ENCODE peak calls at places on chromosomes 1 and 21, in four cellular contexts. One of them, this sample, is unnamed.
A peak's percentile ranks its signal among the peaks of the same experiment; 100 is the strongest.

GRCh38 chr1:41387667-41388091 is 26.4 kb downstream of the FOXO6 start:
- DNase-seq in cardiac muscle cell: peak; percentile 93
- DNase-seq in BJ: peak; percentile 18
- DNase-seq in H9: peak; percentile 90
- DNase-seq in this sample: peak; percentile 19

GRCh38 chr21:33300701-33301631 is 23.8 kb upstream of the IFNAR1 start:
- DNase-seq in cardiac muscle cell: no peak
- DNase-seq in BJ: no peak
- DNase-seq in H9: no peak
- DNase-seq in this sample: no peak

GRCh38 chr1:223650465-223650864 is 15.0 kb downstream of the CAPN8 start:
- DNase-seq in cardiac muscle cell: no peak
- DNase-seq in BJ: no peak
- DNase-seq in H9: no peak
- DNase-seq in this sample: no peak

GRCh38 chr1:107964397-107965111 is 426 bp downstream of the VAV3 start:
- DNase-seq in cardiac muscle cell: no peak
- DNase-seq in BJ: no peak
- DNase-seq in H9: peak; percentile 71
- DNase-seq in this sample: no peak

GRCh38 chr21:17348357-17348756 is 164.5 kb upstream of the CXADR start:
- DNase-seq in cardiac muscle cell: no peak
- DNase-seq in BJ: no peak
- DNase-seq in H9: no peak
- DNase-seq in this sample: no peak

GRCh38 chr21:36859744-36860501 is 106.5 kb downstream of the HLCS start:
- DNase-seq in cardiac muscle cell: peak; percentile 29
- DNase-seq in BJ: no peak
- DNase-seq in H9: peak; percentile 85
- DNase-seq in this sample: no peak

GRCh38 chr1:97791251-97791650 is 129.6 kb downstream of the DPYD start:
- DNase-seq in cardiac muscle cell: no peak
- DNase-seq in BJ: no peak
- DNase-seq in H9: no peak
- DNase-seq in this sample: no peak

GRCh38 chr1:229665912-229666558 is 40.0 kb downstream of the URB2 start:
- DNase-seq in cardiac muscle cell: no peak
- DNase-seq in BJ: no peak
- DNase-seq in H9: no peak
- DNase-seq in this sample: no peak

GRCh38 chr1:47013239-47013638 is 10.2 kb upstream of the CYP4X1 start:
- DNase-seq in cardiac muscle cell: no peak
- DNase-seq in BJ: no peak
- DNase-seq in H9: no peak
- DNase-seq in this sample: no peak

GRCh38 chr1:52268372-52268771 is 97.6 kb downstream of the CC2D1B start:
- DNase-seq in cardiac muscle cell: no peak
- DNase-seq in BJ: no peak
- DNase-seq in H9: peak; percentile 67
- DNase-seq in this sample: no peak

GRCh38 chr1:181712636-181713238 is 229.4 kb downstream of the CACNA1E start:
- DNase-seq in cardiac muscle cell: no peak
- DNase-seq in BJ: no peak
- DNase-seq in H9: no peak
- DNase-seq in this sample: no peak

GRCh38 chr1:43711049-43711448 is 3.7 kb downstream of the ST3GAL3 start:
- DNase-seq in cardiac muscle cell: no peak
- DNase-seq in BJ: no peak
- DNase-seq in H9: no peak
- DNase-seq in this sample: no peak

GRCh38 chr1:212608956-212609700 is 567 bp downstream of the ATF3 start:
- DNase-seq in cardiac muscle cell: peak; percentile 81
- DNase-seq in BJ: no peak
- DNase-seq in H9: peak; percentile 66
- DNase-seq in this sample: no peak

GRCh38 chr1:23578311-23578996 is 19.2 kb upstream of the ID3 start:
- DNase-seq in cardiac muscle cell: no peak
- DNase-seq in BJ: no peak
- DNase-seq in H9: no peak
- DNase-seq in this sample: no peak

GRCh38 chr21:26057488-26058170 is 112.9 kb downstream of the APP start:
- DNase-seq in cardiac muscle cell: no peak
- DNase-seq in BJ: no peak
- DNase-seq in H9: no peak
- DNase-seq in this sample: no peak

GRCh38 chr1:26538480-26539412 is 9.2 kb downstream of the RPS6KA1 start:
- DNase-seq in cardiac muscle cell: peak; percentile 42
- DNase-seq in BJ: no peak
- DNase-seq in H9: peak; percentile 67
- DNase-seq in this sample: no peak

GRCh38 chr1:59554011-59554673 is 257.2 kb downstream of the FGGY start:
- DNase-seq in cardiac muscle cell: no peak
- DNase-seq in BJ: no peak
- DNase-seq in H9: no peak
- DNase-seq in this sample: no peak

GRCh38 chr1:202367200-202367742 is 18.8 kb downstream of the PPP1R12B start:
- DNase-seq in cardiac muscle cell: no peak
- DNase-seq in BJ: peak; percentile 84
- DNase-seq in H9: no peak
- DNase-seq in this sample: no peak

GRCh38 chr1:22239378-22239777 is 96.5 kb upstream of the WNT4 start:
- DNase-seq in cardiac muscle cell: no peak
- DNase-seq in BJ: no peak
- DNase-seq in H9: no peak
- DNase-seq in this sample: no peak

GRCh38 chr1:28642847-28643635 is at the start of gene TAF12:
- DNase-seq in cardiac muscle cell: peak; percentile 95
- DNase-seq in BJ: peak; percentile 85
- DNase-seq in H9: peak; percentile 96
- DNase-seq in this sample: peak; percentile 83

GRCh38 chr1:19710825-19711611 is 46.3 kb downstream of the HTR6 start:
- DNase-seq in cardiac muscle cell: no peak
- DNase-seq in BJ: no peak
- DNase-seq in H9: no peak
- DNase-seq in this sample: no peak

GRCh38 chr21:27813750-27814149 is 846.9 kb upstream of the ADAMTS5 start:
- DNase-seq in cardiac muscle cell: no peak
- DNase-seq in BJ: no peak
- DNase-seq in H9: no peak
- DNase-seq in this sample: no peak

GRCh38 chr1:112544011-112544688 is 35.4 kb downstream of the WNT2B start:
- DNase-seq in cardiac muscle cell: no peak
- DNase-seq in BJ: peak; percentile 89
- DNase-seq in H9: no peak
- DNase-seq in this sample: peak; percentile 81

GRCh38 chr21:38355992-38356781 is 99.4 kb downstream of the KCNJ15 start:
- DNase-seq in cardiac muscle cell: peak; percentile 83
- DNase-seq in BJ: no peak
- DNase-seq in H9: peak; percentile 83
- DNase-seq in this sample: peak; percentile 49

GRCh38 chr1:183251101-183251958 is 65.3 kb downstream of the LAMC2 start:
- DNase-seq in cardiac muscle cell: no peak
- DNase-seq in BJ: no peak
- DNase-seq in H9: peak; percentile 17
- DNase-seq in this sample: no peak

GRCh38 chr1:27623327-27624212 is 11.4 kb downstream of the FGR start:
- DNase-seq in cardiac muscle cell: no peak
- DNase-seq in BJ: no peak
- DNase-seq in H9: no peak
- DNase-seq in this sample: no peak

GRCh38 chr1:158819461-158820443 is 11.4 kb upstream of the MNDA start:
- DNase-seq in cardiac muscle cell: no peak
- DNase-seq in BJ: no peak
- DNase-seq in H9: no peak
- DNase-seq in this sample: no peak

GRCh38 chr1:16145988-16146887 is 9.6 kb downstream of the EPHA2 start:
- DNase-seq in cardiac muscle cell: peak; percentile 90
- DNase-seq in BJ: no peak
- DNase-seq in H9: peak; percentile 93
- DNase-seq in this sample: peak; percentile 82

GRCh38 chr1:6259491-6260362 is 1.2 kb downstream of the GPR153 start:
- DNase-seq in cardiac muscle cell: peak; percentile 78
- DNase-seq in BJ: no peak
- DNase-seq in H9: peak; percentile 87
- DNase-seq in this sample: no peak

GRCh38 chr1:7611421-7612010 is 159.6 kb upstream of the VAMP3 start:
- DNase-seq in cardiac muscle cell: no peak
- DNase-seq in BJ: no peak
- DNase-seq in H9: no peak
- DNase-seq in this sample: no peak

DNA sequence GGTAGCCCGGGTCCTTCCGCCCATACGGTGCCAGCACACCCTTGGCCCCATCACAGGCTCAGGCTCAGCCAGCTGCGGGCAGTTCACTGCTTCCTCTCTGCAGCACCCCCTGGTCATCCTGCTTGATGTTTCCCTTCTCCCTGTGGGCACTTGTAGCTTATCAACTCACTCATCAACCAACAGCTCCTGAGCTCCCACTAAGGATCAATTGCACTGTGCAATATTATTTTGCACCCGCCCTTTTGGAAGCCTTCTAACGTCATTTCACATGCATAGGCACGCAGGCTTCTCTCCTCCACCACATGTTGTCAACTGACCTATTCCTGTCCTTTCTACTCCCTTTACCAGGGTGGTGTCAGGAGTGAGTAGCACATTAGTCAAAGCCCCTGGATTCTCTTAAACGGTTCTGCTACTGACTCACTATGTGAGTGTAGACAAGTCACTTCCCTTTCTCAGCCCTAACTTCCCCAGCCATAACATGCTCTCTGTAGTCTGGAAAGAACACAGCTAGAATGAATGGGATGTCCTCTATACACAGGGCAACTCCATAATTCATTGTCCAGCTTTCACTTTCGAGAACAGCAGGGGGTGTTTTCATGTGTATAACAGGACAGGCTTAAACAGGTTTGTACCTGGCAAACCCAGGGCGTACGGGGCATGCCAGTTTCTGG is 47.1 kb upstream of the IRF2BP2 start:
- DNase-seq in cardiac muscle cell: no peak
- DNase-seq in BJ: peak; percentile 82
- DNase-seq in H9: no peak
- DNase-seq in this sample: peak; percentile 5
- TF ChIP-seq CTCF in cardiac muscle cell: no peak
- TF ChIP-seq CTCF in BJ: no peak
- TF ChIP-seq CTCF in H9: no peak
- TF ChIP-seq CTCF in this sample: no peak

GRCh38 chr1:93846151-93846928 is 32.7 kb downstream of the DNTTIP2 start:
- DNase-seq in cardiac muscle cell: peak; percentile 91
- DNase-seq in BJ: no peak
- DNase-seq in H9: peak; percentile 89
- DNase-seq in this sample: peak; percentile 40
- TF ChIP-seq CTCF in cardiac muscle cell: peak; percentile 20
- TF ChIP-seq CTCF in BJ: peak; percentile 59
- TF ChIP-seq CTCF in H9: peak; percentile 42
- TF ChIP-seq CTCF in this sample: peak; percentile 17

GRCh38 chr1:37017737-37018136 is 16.6 kb downstream of the GRIK3 start:
- DNase-seq in cardiac muscle cell: no peak
- DNase-seq in BJ: no peak
- DNase-seq in H9: no peak
- DNase-seq in this sample: no peak
- TF ChIP-seq CTCF in cardiac muscle cell: no peak
- TF ChIP-seq CTCF in BJ: no peak
- TF ChIP-seq CTCF in H9: peak; percentile 49
- TF ChIP-seq CTCF in this sample: no peak

GRCh38 chr1:156130578-156130942 is 16.0 kb downstream of the LMNA start:
- DNase-seq in cardiac muscle cell: no peak
- DNase-seq in BJ: no peak
- DNase-seq in H9: no peak
- DNase-seq in this sample: no peak
- TF ChIP-seq CTCF in cardiac muscle cell: no peak
- TF ChIP-seq CTCF in BJ: no peak
- TF ChIP-seq CTCF in H9: no peak
- TF ChIP-seq CTCF in this sample: no peak

GRCh38 chr1:220544901-220545303 is 17.0 kb downstream of the MARK1 start:
- DNase-seq in cardiac muscle cell: peak; percentile 11
- DNase-seq in BJ: no peak
- DNase-seq in H9: peak; percentile 67
- DNase-seq in this sample: no peak
- TF ChIP-seq CTCF in cardiac muscle cell: peak; percentile 27
- TF ChIP-seq CTCF in BJ: no peak
- TF ChIP-seq CTCF in H9: peak; percentile 61
- TF ChIP-seq CTCF in this sample: peak; percentile 22

This sample was measured in astrocyte of the cerebellum.